ENCODE peak calls at places on chromosomes 7 and 10, in ten cellular contexts. C, O, S, N, Q, K, P, V, U and Y are unnamed samples.

GRCh38 chr10:77873558-77874380 is 52.8 kb downstream of the DLG5 start:
- DNase-seq in C (no peak), O (peak), S (peak), N (no peak), Q (no peak), K (peak), P (peak), V (peak), U (peak), Y (no peak)

GRCh38 chr7:108717771-108718170 is 148.1 kb downstream of the DNAJB9 start:
- DNase-seq in C (no peak), O (no peak), S (no peak), N (no peak), Q (no peak), K (no peak), P (no peak), V (no peak), U (no peak), Y (no peak)

GRCh38 chr10:17119845-17120244 is 9.8 kb downstream of the CUBN start:
- DNase-seq in C (no peak), O (no peak), S (no peak), N (no peak), Q (no peak), K (no peak), P (no peak), V (no peak), U (no peak), Y (no peak)

GRCh38 chr10:105434970-105435369 is 793.9 kb downstream of the SORCS3 start:
- DNase-seq in C (no peak), O (no peak), S (no peak), N (no peak), Q (no peak), K (no peak), P (no peak), V (no peak), U (no peak), Y (no peak)

GRCh38 chr7:40541336-40541735 is 406.5 kb downstream of the SUGCT start:
- DNase-seq in C (no peak), O (peak), S (no peak), N (no peak), Q (no peak), K (no peak), P (no peak), V (no peak), U (no peak), Y (no peak)

GRCh38 chr7:57348646-57349269 is 101.2 kb upstream of the ZNF716 start:
- DNase-seq in C (peak), O (no peak), S (no peak), N (no peak), Q (peak), K (no peak), P (no peak), V (no peak), U (no peak), Y (no peak)

GRCh38 chr10:113003032-113003431 is 53.0 kb downstream of the TCF7L2 start:
- DNase-seq in C (no peak), O (no peak), S (no peak), N (no peak), Q (no peak), K (no peak), P (no peak), V (no peak), U (no peak), Y (no peak)

GRCh38 chr7:136056827-136057226 is 79.7 kb upstream of the MTPN start:
- DNase-seq in C (no peak), O (no peak), S (no peak), N (peak), Q (no peak), K (no peak), P (no peak), V (no peak), U (no peak), Y (peak)

GRCh38 chr10:99681553-99681952 is 22.2 kb downstream of the ENTPD7 start:
- DNase-seq in C (no peak), O (peak), S (no peak), N (no peak), Q (no peak), K (no peak), P (peak), V (no peak), U (no peak), Y (no peak)

GRCh38 chr7:97871659-97872024 is 566 bp downstream of the ASNS start:
- DNase-seq in C (no peak), O (no peak), S (no peak), N (peak), Q (no peak), K (no peak), P (no peak), V (peak), U (no peak), Y (peak)

GRCh38 chr10:3042589-3042988 is 24.8 kb upstream of the PFKP start:
- DNase-seq in C (no peak), O (no peak), S (no peak), N (no peak), Q (no peak), K (no peak), P (no peak), V (no peak), U (no peak), Y (no peak)

GRCh38 chr7:18384491-18385143 is 110.9 kb upstream of the HDAC9 start:
- DNase-seq in C (no peak), O (peak), S (no peak), N (no peak), Q (no peak), K (no peak), P (no peak), V (no peak), U (no peak), Y (no peak)

GRCh38 chr10:42875792-42876191 is 93.2 kb downstream of the BMS1 start:
- DNase-seq in C (no peak), O (no peak), S (no peak), N (no peak), Q (peak), K (peak), P (peak), V (no peak), U (no peak), Y (no peak)

GRCh38 chr7:151608031-151608551 is 88.4 kb upstream of the RHEB start:
- DNase-seq in C (no peak), O (peak), S (peak), N (peak), Q (no peak), K (no peak), P (no peak), V (no peak), U (no peak), Y (peak)

GRCh38 chr7:1400351-1400750 is 58.9 kb downstream of the MICALL2 start:
- DNase-seq in C (no peak), O (no peak), S (no peak), N (no peak), Q (no peak), K (no peak), P (no peak), V (no peak), U (no peak), Y (no peak)

GRCh38 chr7:37666026-37666780 is 17.4 kb upstream of the GPR141 start:
- DNase-seq in C (no peak), O (no peak), S (peak), N (no peak), Q (no peak), K (no peak), P (no peak), V (no peak), U (no peak), Y (no peak)

GRCh38 chr7:42972703-42973500 is 40.7 kb downstream of the MRPL32 start:
- DNase-seq in C (no peak), O (peak), S (peak), N (peak), Q (no peak), K (peak), P (peak), V (no peak), U (peak), Y (no peak)

GRCh38 chr10:110636932-110637557 is 7.1 kb upstream of the RBM20 start:
- DNase-seq in C (peak), O (no peak), S (no peak), N (peak), Q (peak), K (no peak), P (peak), V (no peak), U (no peak), Y (peak)

GRCh38 chr10:103224133-103224532 is 21.6 kb upstream of the RPEL1 start:
- DNase-seq in C (no peak), O (no peak), S (no peak), N (no peak), Q (no peak), K (no peak), P (no peak), V (no peak), U (no peak), Y (no peak)

GRCh38 chr10:18793951-18794350 is 134.7 kb downstream of the ARL5B start:
- DNase-seq in C (no peak), O (peak), S (peak), N (peak), Q (no peak), K (no peak), P (peak), V (no peak), U (no peak), Y (no peak)

GRCh38 chr10:3714526-3714925 is 70.5 kb downstream of the KLF6 start:
- DNase-seq in C (no peak), O (no peak), S (no peak), N (no peak), Q (no peak), K (no peak), P (peak), V (no peak), U (no peak), Y (no peak)

GRCh38 chr7:113945018-113945938 is 26.5 kb upstream of the PPP1R3A start:
- DNase-seq in C (no peak), O (no peak), S (no peak), N (peak), Q (peak), K (no peak), P (no peak), V (no peak), U (no peak), Y (no peak)

GRCh38 chr7:98456851-98457250 is 56.0 kb upstream of the BAIAP2L1 start:
- DNase-seq in C (no peak), O (no peak), S (no peak), N (no peak), Q (no peak), K (no peak), P (no peak), V (no peak), U (no peak), Y (no peak)

GRCh38 chr7:43302211-43302711 is 189.8 kb downstream of the HECW1 start:
- DNase-seq in C (no peak), O (peak), S (no peak), N (peak), Q (no peak), K (no peak), P (peak), V (no peak), U (no peak), Y (peak)

GRCh38 chr10:17003666-17004065 is 125.9 kb downstream of the CUBN start:
- DNase-seq in C (no peak), O (peak), S (no peak), N (no peak), Q (no peak), K (no peak), P (no peak), V (no peak), U (no peak), Y (no peak)

GRCh38 chr10:102815790-102816549 is 21.2 kb downstream of the CYP17A1 start:
- DNase-seq in C (peak), O (peak), S (no peak), N (no peak), Q (peak), K (peak), P (peak), V (no peak), U (peak), Y (no peak)

GRCh38 chr10:43252166-43252784 is 14.6 kb downstream of the RASGEF1A start:
- DNase-seq in C (no peak), O (no peak), S (no peak), N (no peak), Q (no peak), K (peak), P (no peak), V (no peak), U (peak), Y (no peak)

GRCh38 chr7:22083711-22084289 is 138.1 kb upstream of the CDCA7L start:
- DNase-seq in C (no peak), O (peak), S (no peak), N (no peak), Q (no peak), K (no peak), P (no peak), V (no peak), U (no peak), Y (no peak)
- H3K4me3 ChIP-seq in C (peak), O (peak), S (peak), N (peak), Q (peak), K (peak), P (peak), V (peak), U (peak), Y (peak)

GRCh38 chr7:124033807-124034753 is 1.2 kb upstream of the TMEM229A start:
- DNase-seq in C (no peak), O (no peak), S (no peak), N (no peak), Q (no peak), K (no peak), P (no peak), V (no peak), U (no peak), Y (no peak)

GRCh38 chr7:124031919-124032318 is 948 bp downstream of the TMEM229A start:
- DNase-seq in C (no peak), O (no peak), S (no peak), N (peak), Q (no peak), K (peak), P (no peak), V (no peak), U (no peak), Y (peak)

GRCh38 chr7:124031406-124031805 is 1.5 kb downstream of the TMEM229A start:
- DNase-seq in C (no peak), O (no peak), S (no peak), N (no peak), Q (no peak), K (no peak), P (no peak), V (no peak), U (no peak), Y (no peak)

GRCh38 chr7:124033093-124033806 is 383 bp upstream of the TMEM229A start:
- DNase-seq in C (peak), O (no peak), S (no peak), N (peak), Q (peak), K (peak), P (no peak), V (no peak), U (no peak), Y (peak)

GRCh38 chr7:124032369-124033092 is at the start of gene TMEM229A:
- DNase-seq in C (peak), O (peak), S (peak), N (peak), Q (peak), K (peak), P (peak), V (no peak), U (no peak), Y (peak)
- H3K27ac ChIP-seq in C (no peak), O (no peak), S (no peak), N (no peak), Q (no peak), K (no peak), P (no peak), V (no peak), U (no peak), Y (no peak)

GRCh38 chr10:13771992-13772391 is 185.2 kb downstream of the PRPF18 start:
- DNase-seq in C (no peak), O (no peak), S (no peak), N (no peak), Q (no peak), K (no peak), P (no peak), V (no peak), U (no peak), Y (no peak)

GRCh38 chr10:13773043-13773442 is 186.3 kb downstream of the PRPF18 start:
- DNase-seq in C (no peak), O (peak), S (no peak), N (no peak), Q (no peak), K (no peak), P (no peak), V (no peak), U (no peak), Y (no peak)

GRCh38 chr10:13775786-13776780 is 189.3 kb downstream of the PRPF18 start:
- DNase-seq in C (no peak), O (peak), S (no peak), N (no peak), Q (no peak), K (no peak), P (peak), V (no peak), U (no peak), Y (no peak)

GRCh38 chr10:13774303-13774893 is 187.6 kb downstream of the PRPF18 start:
- DNase-seq in C (no peak), O (no peak), S (no peak), N (no peak), Q (no peak), K (no peak), P (no peak), V (no peak), U (no peak), Y (no peak)

DNA sequence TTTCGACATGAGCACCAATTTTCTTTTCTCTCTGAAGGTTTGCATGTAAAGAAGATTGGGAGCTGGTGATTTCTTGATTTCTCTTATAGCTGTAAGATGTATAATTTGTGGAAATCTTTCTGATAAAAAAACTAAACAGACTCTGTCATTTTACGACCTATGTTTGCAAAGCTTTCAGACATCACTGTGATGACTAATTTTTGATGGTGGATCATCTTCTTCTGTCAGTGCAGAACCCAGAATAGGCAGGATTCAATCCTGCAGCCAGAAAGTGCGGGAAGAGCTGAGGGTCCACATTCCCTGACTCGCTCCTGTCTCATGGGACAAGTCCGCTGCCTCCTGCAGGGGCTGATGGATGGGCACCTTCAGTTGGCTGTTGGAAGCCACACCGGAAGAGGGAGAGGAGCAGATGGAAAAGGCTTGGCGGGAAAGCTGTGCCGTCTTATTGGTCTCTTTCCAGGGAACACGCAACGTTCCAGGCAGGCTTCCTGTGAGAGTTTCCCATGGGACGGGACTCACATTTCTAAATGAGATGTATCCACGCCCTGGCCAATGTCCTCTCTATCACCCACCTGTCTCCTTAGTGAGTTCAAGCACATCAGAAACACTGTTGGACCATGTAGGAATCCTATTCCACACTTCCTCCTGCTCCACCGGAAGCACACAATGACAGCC is 186.9 kb downstream of the PRPF18 start:
- DNase-seq in C (peak), O (no peak), S (no peak), N (no peak), Q (peak), K (no peak), P (no peak), V (no peak), U (no peak), Y (no peak)
- H3K4me3 ChIP-seq in C (peak), O (no peak), S (no peak), N (no peak), Q (no peak), K (no peak), P (no peak), V (no peak), U (no peak), Y (no peak)

GRCh38 chr10:69500864-69501468 is 49.7 kb downstream of the TSPAN15 start:
- DNase-seq in C (no peak), O (no peak), S (no peak), N (no peak), Q (no peak), K (no peak), P (no peak), V (no peak), U (no peak), Y (no peak)

GRCh38 chr10:69499726-69500689 is 48.7 kb downstream of the TSPAN15 start:
- DNase-seq in C (no peak), O (no peak), S (no peak), N (no peak), Q (no peak), K (no peak), P (no peak), V (no peak), U (no peak), Y (no peak)

GRCh38 chr10:69497611-69498390 is 46.5 kb downstream of the TSPAN15 start:
- DNase-seq in C (no peak), O (no peak), S (no peak), N (no peak), Q (peak), K (no peak), P (no peak), V (no peak), U (no peak), Y (no peak)

GRCh38 chr10:69497235-69497561 is 45.9 kb downstream of the TSPAN15 start:
- DNase-seq in C (no peak), O (no peak), S (no peak), N (no peak), Q (no peak), K (no peak), P (no peak), V (no peak), U (no peak), Y (no peak)

DNA sequence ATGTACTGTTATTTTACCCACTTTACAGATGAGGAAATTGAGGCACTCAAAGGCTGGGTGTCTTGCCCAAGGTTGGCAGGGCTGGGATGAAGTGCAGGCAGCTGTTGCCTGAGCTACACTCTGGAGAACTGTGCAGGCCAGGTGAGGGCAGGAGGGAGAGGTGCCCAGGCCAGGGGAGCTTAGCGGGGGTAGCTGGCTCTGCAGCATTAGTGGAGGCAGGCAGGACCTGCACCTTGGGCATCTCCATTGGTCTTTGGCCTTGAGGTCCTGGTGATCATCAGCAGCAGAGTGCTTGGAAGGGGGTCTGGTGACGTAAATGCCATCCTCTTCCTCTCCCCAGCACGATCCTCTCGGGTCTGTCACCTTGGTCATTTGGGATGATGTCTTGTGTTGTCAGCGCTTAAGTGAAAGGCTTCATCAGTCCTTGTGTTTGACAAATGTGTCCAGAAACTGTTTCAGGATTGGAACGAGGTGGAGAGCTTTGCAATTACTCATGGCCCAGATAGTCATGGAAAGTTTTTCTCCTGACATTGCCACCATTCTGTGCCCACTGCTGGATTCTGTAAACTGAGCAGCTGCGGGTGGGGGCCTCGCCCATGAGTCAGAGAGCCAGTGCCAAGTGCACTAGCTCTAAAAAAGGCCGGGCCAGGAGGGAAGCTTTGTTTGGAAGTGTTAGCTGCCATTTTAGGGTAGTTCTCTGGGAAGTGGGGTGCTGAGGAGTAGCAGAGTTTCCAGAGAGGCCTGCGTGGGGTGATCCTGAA is 47.6 kb downstream of the TSPAN15 start:
- DNase-seq in C (no peak), O (peak), S (no peak), N (no peak), Q (peak), K (no peak), P (no peak), V (no peak), U (no peak), Y (no peak)
- H3K27ac ChIP-seq in C (no peak), O (no peak), S (no peak), N (peak), Q (no peak), K (no peak), P (no peak), V (no peak), U (peak), Y (no peak)

GRCh38 chr7:28481131-28481926 is 69.0 kb downstream of the CREB5 start:
- DNase-seq in C (no peak), O (peak), S (no peak), N (no peak), Q (no peak), K (no peak), P (peak), V (no peak), U (no peak), Y (no peak)
- H3K4me3 ChIP-seq in C (no peak), O (no peak), S (no peak), N (no peak), Q (no peak), K (no peak), P (no peak), V (no peak), U (no peak), Y (no peak)

DNA sequence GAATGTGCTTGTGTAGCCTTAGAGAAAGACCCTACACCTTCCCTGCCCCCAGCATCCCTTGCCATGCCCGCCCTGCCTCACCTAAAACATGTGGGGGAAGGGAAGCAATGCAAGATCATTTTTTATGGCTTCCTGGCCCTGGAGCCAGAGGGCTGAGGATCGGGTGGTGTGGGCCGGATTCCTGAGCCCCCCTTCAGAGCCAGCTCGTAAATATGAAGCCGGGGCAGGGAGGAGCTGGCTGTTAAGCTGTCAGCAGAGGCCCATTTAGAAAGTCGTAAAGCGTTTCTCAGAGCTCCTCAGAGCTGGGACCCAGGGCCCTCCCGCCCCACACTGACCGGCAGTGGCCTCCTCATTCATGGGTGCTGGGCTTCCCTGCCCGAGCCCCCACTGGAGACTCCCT is 23.9 kb downstream of the UNC5B start:
- DNase-seq in C (peak), O (no peak), S (no peak), N (peak), Q (no peak), K (peak), P (no peak), V (no peak), U (no peak), Y (no peak)
- H3K27ac ChIP-seq in C (peak), O (no peak), S (no peak), N (peak), Q (no peak), K (peak), P (no peak), V (no peak), U (peak), Y (no peak)